ENCODE peak calls at places on chromosome 9, in seven cellular contexts. B is effector CD4-positive, alpha-beta T cell; M is natural killer cell; U is GM12878; K is astrocyte; G is HFF-Myc; S is upper lobe of left lung. W is an unnamed sample.

GRCh38 chr9:105333811-105334210 is 89.4 kb downstream of the SLC44A1 start:
- DNase-seq in B (no peak), M (no peak), U (no peak), K (peak; percentile 31), G (no peak), S (no peak), W (no peak)

GRCh38 chr9:135586601-135587109 is 25.1 kb downstream of the PAEP start:
- DNase-seq in B (no peak), M (no peak), U (no peak), K (no peak), G (no peak), S (no peak), W (no peak)

GRCh38 chr9:109312783-109313182 is 8.1 kb downstream of the EPB41L4B start:
- DNase-seq in B (no peak), M (no peak), U (no peak), K (no peak), G (no peak), S (no peak), W (no peak)

GRCh38 chr9:124503713-124504529 is 3.3 kb downstream of the NR5A1 start:
- DNase-seq in B (no peak), M (no peak), U (no peak), K (no peak), G (no peak), S (no peak), W (no peak)

GRCh38 chr9:98007251-98007928 is 24.2 kb downstream of the ANP32B start:
- DNase-seq in B (no peak), M (no peak), U (no peak), K (no peak), G (no peak), S (no peak), W (no peak)

GRCh38 chr9:4866239-4866969 is 73.7 kb downstream of the RCL1 start:
- DNase-seq in B (no peak), M (no peak), U (no peak), K (no peak), G (no peak), S (no peak), W (no peak)

GRCh38 chr9:3342159-3342777 is 183.5 kb downstream of the RFX3 start:
- DNase-seq in B (no peak), M (no peak), U (no peak), K (peak; percentile 51), G (no peak), S (no peak), W (no peak)

GRCh38 chr9:112029921-112030444 is 133.4 kb downstream of the UGCG start:
- DNase-seq in B (no peak), M (no peak), U (no peak), K (peak; percentile 72), G (peak; percentile 41), S (peak; percentile 53), W (no peak)

GRCh38 chr9:81574399-81574798 is 114.9 kb downstream of the TLE1 start:
- DNase-seq in B (no peak), M (no peak), U (no peak), K (peak; percentile 86), G (no peak), S (no peak), W (no peak)

GRCh38 chr9:128293091-128293490 is 17.0 kb downstream of the SWI5 start:
- DNase-seq in B (no peak), M (no peak), U (no peak), K (no peak), G (no peak), S (no peak), W (no peak)

GRCh38 chr9:126953089-126953809 is 38.7 kb downstream of the RALGPS1 start:
- DNase-seq in B (no peak), M (no peak), U (no peak), K (peak; percentile 62), G (no peak), S (no peak), W (no peak)

GRCh38 chr9:84271887-84272556 is 68.5 kb downstream of the SLC28A3 start:
- DNase-seq in B (no peak), M (no peak), U (no peak), K (peak; percentile 28), G (no peak), S (no peak), W (no peak)

GRCh38 chr9:12933957-12934356 is 159.1 kb downstream of the LURAP1L start:
- DNase-seq in B (no peak), M (no peak), U (no peak), K (peak; percentile 6), G (peak; percentile 29), S (no peak), W (no peak)

GRCh38 chr9:33782395-33783152 is 12.8 kb upstream of the PRSS3 start:
- DNase-seq in B (no peak), M (no peak), U (no peak), K (peak; percentile 78), G (no peak), S (no peak), W (no peak)

GRCh38 chr9:73067074-73067473 is 84.6 kb upstream of the ANXA1 start:
- DNase-seq in B (no peak), M (no peak), U (no peak), K (no peak), G (no peak), S (no peak), W (no peak)

GRCh38 chr9:126378761-126379160 is 52.1 kb downstream of the MVB12B start:
- DNase-seq in B (no peak), M (no peak), U (no peak), K (no peak), G (no peak), S (no peak), W (no peak)

GRCh38 chr9:63817622-63818518 is 1467.1 kb downstream of the FOXD4L5 start:
- DNase-seq in B (peak; percentile 45), M (peak; percentile 53), U (peak; percentile 75), K (peak; percentile 9), G (no peak), S (peak; percentile 72), W (no peak)

GRCh38 chr9:100440071-100440470 is 13.1 kb downstream of the MSANTD3 start:
- DNase-seq in B (no peak), M (no peak), U (no peak), K (peak; percentile 57), G (no peak), S (peak; percentile 34), W (no peak)

GRCh38 chr9:91714020-91714721 is 235.9 kb downstream of the ROR2 start:
- DNase-seq in B (no peak), M (no peak), U (no peak), K (peak; percentile 19), G (no peak), S (peak; percentile 66), W (no peak)

GRCh38 chr9:107707419-107707837 is 217.9 kb upstream of the KLF4 start:
- DNase-seq in B (no peak), M (no peak), U (no peak), K (peak; percentile 96), G (peak; percentile 99), S (no peak), W (no peak)

GRCh38 chr9:19286634-19287188 is 56.2 kb downstream of the DENND4C start:
- DNase-seq in B (no peak), M (no peak), U (no peak), K (peak; percentile 12), G (peak; percentile 1), S (no peak), W (no peak)

GRCh38 chr9:136525207-136525606 is 20.6 kb downstream of the NOTCH1 start:
- DNase-seq in B (no peak), M (no peak), U (no peak), K (no peak), G (no peak), S (no peak), W (no peak)

GRCh38 chr9:120389867-120390266 is 190.1 kb downstream of the CDK5RAP2 start:
- DNase-seq in B (no peak), M (no peak), U (no peak), K (no peak), G (no peak), S (peak; percentile 6), W (no peak)

GRCh38 chr9:130732131-130732530 is 38.6 kb downstream of the EXOSC2 start:
- DNase-seq in B (no peak), M (no peak), U (no peak), K (peak; percentile 8), G (no peak), S (no peak), W (peak; percentile 90)

GRCh38 chr9:85425153-85425611 is 316.6 kb downstream of the AGTPBP1 start:
- DNase-seq in B (no peak), M (peak; percentile 59), U (no peak), K (no peak), G (no peak), S (peak; percentile 50), W (no peak)

GRCh38 chr9:109986423-109987055 is 206.5 kb downstream of the PALM2AKAP2 start:
- DNase-seq in B (no peak), M (no peak), U (no peak), K (peak; percentile 99), G (peak; percentile 35), S (no peak), W (no peak)

GRCh38 chr9:89978185-89978584 is 373.4 kb downstream of the GADD45G start:
- DNase-seq in B (no peak), M (no peak), U (no peak), K (no peak), G (no peak), S (no peak), W (peak; percentile 55)

W was measured in SHP77 treated with DMSO at 0.1 percent for 48 hours.